ENCODE peak calls at places on chromosomes 1 and 21, in five cellular contexts. T is K562, I is GM12878, H is HepG2, U is H1. M is an unnamed sample.

GRCh38 chr1:61851849-61852692 is 109.8 kb downstream of the PATJ start:
- DNase-seq in U (no peak), I (no peak), H (peak), T (peak), M (peak)

GRCh38 chr1:195909061-195909460 is 699.2 kb downstream of the KCNT2 start:
- DNase-seq in U (no peak), H (no peak), T (no peak), I (no peak), M (no peak)

GRCh38 chr1:46081206-46081605 is 51.2 kb downstream of the PIK3R3 start:
- DNase-seq in U (no peak), H (no peak), T (no peak), I (no peak), M (no peak)

GRCh38 chr21:19507682-19508260 is 1104.2 kb upstream of the TMPRSS15 start:
- DNase-seq in H (no peak), I (no peak), T (peak), U (no peak), M (peak)

GRCh38 chr1:65924471-65924870 is 131.8 kb downstream of the PDE4B start:
- DNase-seq in I (no peak), T (no peak), H (no peak), U (no peak), M (no peak)

GRCh38 chr1:164087893-164088292 is 471.1 kb upstream of the PBX1 start:
- DNase-seq in H (no peak), U (no peak), I (no peak), T (no peak), M (no peak)

GRCh38 chr21:37758997-37759396 is 157.3 kb downstream of the KCNJ6 start:
- DNase-seq in I (no peak), U (peak), T (peak), H (peak), M (peak)

GRCh38 chr1:86419277-86419903 is 4.6 kb upstream of the CLCA2 start:
- DNase-seq in H (no peak), T (peak), I (no peak), U (no peak), M (no peak)

GRCh38 chr1:37850352-37850955 is 8.9 kb downstream of the MTF1 start:
- DNase-seq in H (no peak), T (no peak), I (no peak), U (no peak), M (no peak)

GRCh38 chr1:44059181-44059661 is 28.0 kb upstream of the SLC6A9 start:
- DNase-seq in H (no peak), T (no peak), I (no peak), U (no peak), M (no peak)

GRCh38 chr1:3744646-3745045 is 7.6 kb upstream of the CCDC27 start:
- DNase-seq in I (no peak), T (no peak), U (no peak), H (no peak), M (no peak)
- TF ChIP-seq TAF1 in I (no peak), T (no peak), U (no peak), H (no peak), M (no peak)

DNA sequence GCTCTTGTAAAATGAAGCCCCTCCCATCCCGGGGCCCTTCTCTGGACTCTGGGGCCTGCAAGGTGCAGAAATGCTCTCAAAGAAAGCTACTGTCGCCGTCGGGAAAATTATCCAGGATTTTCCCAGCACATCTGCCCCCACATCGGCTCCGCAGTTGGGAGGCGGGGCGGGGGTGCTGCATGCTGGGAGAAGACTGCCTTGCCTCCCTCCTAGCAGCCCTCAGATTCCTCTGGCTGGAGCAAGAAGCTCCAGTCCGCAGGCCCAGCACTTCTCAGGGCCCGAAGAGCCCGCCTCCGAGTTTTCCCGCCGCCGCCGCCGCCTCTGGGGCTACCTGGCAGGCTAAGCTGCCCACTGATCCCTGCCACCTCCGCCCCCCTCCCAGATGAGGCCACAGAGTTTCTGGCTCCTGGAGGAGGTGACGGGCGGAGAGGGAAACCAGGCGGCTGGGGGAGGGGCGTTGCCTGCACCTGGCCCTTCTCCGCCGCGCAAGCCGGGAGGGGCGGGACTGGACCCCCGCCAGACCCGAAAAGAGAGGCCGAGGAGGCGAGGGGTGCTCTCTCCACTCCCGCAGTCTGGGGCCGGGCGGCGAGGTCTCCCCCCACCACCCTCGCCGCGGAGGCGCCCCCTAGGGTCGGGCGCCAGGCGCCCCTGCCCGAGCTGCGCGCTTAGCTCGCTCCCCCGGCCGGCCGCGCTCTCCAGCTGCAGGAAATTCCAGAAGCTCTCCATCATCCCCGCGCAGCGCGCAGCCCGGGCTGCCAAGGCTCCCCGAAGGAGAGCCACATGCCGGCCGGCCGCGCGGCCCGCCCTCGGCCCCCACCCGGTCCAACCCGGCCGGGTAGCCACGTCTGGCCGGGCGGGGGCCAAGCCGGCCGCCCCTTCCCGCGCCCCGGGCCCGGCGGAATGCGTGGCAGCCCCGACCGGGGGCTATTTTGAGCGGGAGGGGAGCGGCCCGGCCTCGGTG is 28.8 kb downstream of the AHDC1 start:
- DNase-seq in I (no peak), H (no peak), T (peak), U (no peak), M (peak)
- TF ChIP-seq EP300 in I (no peak), H (no peak), T (no peak), U (peak), M (no peak)

GRCh38 chr1:50268049-50268448 is 155.2 kb downstream of the DMRTA2 start:
- DNase-seq in I (no peak), H (peak), U (no peak), T (no peak), M (no peak)

GRCh38 chr1:50266509-50266908 is 156.7 kb downstream of the DMRTA2 start:
- DNase-seq in I (no peak), U (no peak), T (no peak), H (no peak), M (no peak)

GRCh38 chr1:50271337-50271736 is 151.9 kb downstream of the DMRTA2 start:
- DNase-seq in T (no peak), I (no peak), H (no peak), U (no peak), M (peak)

GRCh38 chr1:50270926-50271325 is 152.3 kb downstream of the DMRTA2 start:
- DNase-seq in T (no peak), H (no peak), U (no peak), I (no peak), M (no peak)

GRCh38 chr1:50265790-50266314 is 157.1 kb downstream of the ELAVL4 start:
- DNase-seq in T (no peak), U (no peak), H (no peak), I (no peak), M (peak)
- TF ChIP-seq TAF1 in T (no peak), U (no peak), H (no peak), I (no peak), M (no peak)

GRCh38 chr1:40754201-40754600 is 29.4 kb upstream of the KCNQ4 start:
- DNase-seq in U (no peak), I (no peak), T (no peak), H (no peak), M (no peak)
- TF ChIP-seq EP300 in U (no peak), I (no peak), T (no peak), H (no peak), M (no peak)

GRCh38 chr21:41349607-41350390 is 12.0 kb upstream of the MX2 start:
- DNase-seq in U (no peak), H (no peak), I (no peak), T (no peak), M (no peak)
- TF ChIP-seq TAF1 in U (no peak), H (no peak), I (no peak), T (no peak), M (no peak)

DNA sequence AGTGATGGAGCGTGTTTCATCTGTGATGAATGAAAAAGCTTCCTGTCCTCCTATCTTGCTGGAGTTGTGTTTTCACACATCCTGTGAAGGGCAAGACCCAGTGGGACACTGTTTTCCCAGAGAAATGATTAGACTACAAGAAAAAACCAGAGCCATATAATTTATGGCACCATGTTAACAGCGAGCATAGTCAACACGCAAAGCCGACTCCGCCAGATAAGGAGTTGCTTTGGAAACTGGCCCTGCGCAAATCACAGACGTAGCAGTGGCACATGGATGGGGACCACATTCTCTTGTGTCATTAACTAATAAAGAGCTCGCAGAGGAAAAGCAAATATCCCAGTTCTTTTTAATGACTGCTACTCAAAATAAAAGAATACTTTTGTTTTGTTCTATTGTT is 471.2 kb upstream of the RUNX1 start:
- DNase-seq in T (no peak), U (no peak), H (no peak), I (no peak), M (no peak)
- TF ChIP-seq EP300 in T (peak), U (no peak), H (no peak), I (no peak), M (no peak)

M was measured in SK-N-SH.